ENCODE peak calls at places on chromosomes 3 and 15, in four cellular contexts. W is fibroblast of lung, P is spleen, F is pancreas. L is an unnamed sample.
A peak's percentile ranks its signal among the peaks of the same experiment; 100 is the strongest.

GRCh38 chr15:70436428-70436827 is 326.9 kb downstream of the UACA start:
- DNase-seq in W (no peak), P (no peak), F (no peak), L (no peak)

GRCh38 chr15:77031376-77032050 is 36.6 kb downstream of the PSTPIP1 start:
- DNase-seq in W (no peak), P (peak; percentile 90), F (peak; percentile 1), L (no peak)

GRCh38 chr3:128006061-128006470 is 46.2 kb upstream of the SEC61A1 start:
- DNase-seq in W (no peak), P (no peak), F (no peak), L (no peak)

GRCh38 chr3:46632792-46633191 is 20.5 kb downstream of the FAM240A start:
- DNase-seq in W (peak; percentile 76), P (no peak), F (no peak), L (peak; percentile 58)

GRCh38 chr15:28025413-28025812 is 73.7 kb downstream of the OCA2 start:
- DNase-seq in W (no peak), P (no peak), F (no peak), L (no peak)

GRCh38 chr3:185069583-185070030 is 83.3 kb downstream of the C3orf70 start:
- DNase-seq in W (no peak), P (no peak), F (no peak), L (no peak)

GRCh38 chr3:49769516-49769915 is 16.8 kb downstream of the IP6K1 start:
- DNase-seq in W (no peak), P (no peak), F (no peak), L (peak; percentile 41)

GRCh38 chr3:43995929-43996378 is 245.7 kb upstream of the TOPAZ1 start:
- DNase-seq in W (no peak), P (no peak), F (no peak), L (no peak)

GRCh38 chr3:124634210-124635168 is 95.8 kb upstream of the UMPS start:
- DNase-seq in W (no peak), P (no peak), F (no peak), L (no peak)

GRCh38 chr15:69107025-69107620 is 53.3 kb upstream of the GLCE start:
- DNase-seq in W (no peak), P (no peak), F (no peak), L (no peak)

GRCh38 chr15:54567408-54568040 is 589.3 kb downstream of the UNC13C start:
- DNase-seq in W (no peak), P (no peak), F (no peak), L (no peak)

GRCh38 chr3:170809021-170809974 is 60.7 kb downstream of the RPL22L1 start:
- DNase-seq in W (peak; percentile 83), P (no peak), F (no peak), L (peak; percentile 88)

GRCh38 chr15:40928975-40929729 is at the start of gene DLL4:
- DNase-seq in W (peak; percentile 52), P (peak; percentile 85), F (peak; percentile 49), L (peak; percentile 21)

GRCh38 chr3:190323241-190323617 is 983 bp upstream of the CLDN1 start:
- DNase-seq in W (no peak), P (no peak), F (peak; percentile 23), L (peak; percentile 24)

GRCh38 chr15:86362556-86362955 is 282.9 kb downstream of the AGBL1 start:
- DNase-seq in W (no peak), P (no peak), F (no peak), L (peak; percentile 2)

GRCh38 chr3:187841552-187841951 is 96.3 kb upstream of the BCL6 start:
- DNase-seq in W (no peak), P (no peak), F (no peak), L (peak; percentile 13)

GRCh38 chr3:35946121-35946856 is 307.0 kb downstream of the ARPP21 start:
- DNase-seq in W (peak; percentile 50), P (no peak), F (no peak), L (peak; percentile 46)
- TF ChIP-seq CTCF in W (peak; percentile 48), P (peak; percentile 8), F (no peak), L (peak; percentile 54)

GRCh38 chr15:66646799-66647198 is 55.2 kb upstream of the SMAD6 start:
- DNase-seq in W (no peak), P (no peak), F (no peak), L (peak; percentile 10)
- H3K4me3 ChIP-seq in W (no peak overlapping the region), P (no peak overlapping the region), F (no peak overlapping the region), L (no peak overlapping the region)

DNA sequence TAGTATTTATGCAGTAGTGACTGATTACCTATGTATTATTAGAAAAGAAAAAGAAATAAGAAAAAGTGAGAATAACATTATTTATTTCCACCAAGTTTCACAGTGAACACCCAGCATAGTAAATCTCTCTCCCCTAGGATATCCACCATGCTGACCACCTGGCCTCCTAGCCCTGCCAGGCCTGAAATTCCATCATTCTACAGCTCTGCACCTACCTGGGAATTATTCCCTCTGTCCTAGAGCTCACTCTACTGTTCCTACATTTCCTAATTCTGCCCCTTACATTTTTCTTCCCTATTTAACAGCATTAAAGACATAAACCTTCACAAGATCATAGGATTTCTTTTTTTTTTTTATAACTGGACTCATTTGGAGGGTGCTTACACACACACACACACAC is 525.3 kb upstream of the PPP2R3A start:
- DNase-seq in W (no peak), P (no peak), F (no peak), L (no peak)
- TF ChIP-seq CTCF in W (no peak), P (no peak), F (no peak), L (no peak)

GRCh38 chr3:120161902-120162301 is 67.7 kb upstream of the GSK3B start:
- DNase-seq in W (no peak), P (no peak), F (no peak), L (no peak)

GRCh38 chr3:120157681-120158080 is 63.4 kb upstream of the GSK3B start:
- DNase-seq in W (no peak), P (no peak), F (no peak), L (no peak)

GRCh38 chr3:120162400-120162799 is 68.2 kb upstream of the GSK3B start:
- DNase-seq in W (no peak), P (no peak), F (no peak), L (peak; percentile 68)

GRCh38 chr3:120157113-120157512 is 62.9 kb upstream of the GSK3B start:
- DNase-seq in W (no peak), P (no peak), F (no peak), L (no peak)

GRCh38 chr3:120160050-120160449 is 65.8 kb upstream of the GSK3B start:
- DNase-seq in W (peak; percentile 100), P (no peak), F (no peak), L (peak; percentile 99)
- H3K4me3 ChIP-seq in W (no peak overlapping the region), P (no peak overlapping the region), F (no peak overlapping the region), L (no peak overlapping the region)

DNA sequence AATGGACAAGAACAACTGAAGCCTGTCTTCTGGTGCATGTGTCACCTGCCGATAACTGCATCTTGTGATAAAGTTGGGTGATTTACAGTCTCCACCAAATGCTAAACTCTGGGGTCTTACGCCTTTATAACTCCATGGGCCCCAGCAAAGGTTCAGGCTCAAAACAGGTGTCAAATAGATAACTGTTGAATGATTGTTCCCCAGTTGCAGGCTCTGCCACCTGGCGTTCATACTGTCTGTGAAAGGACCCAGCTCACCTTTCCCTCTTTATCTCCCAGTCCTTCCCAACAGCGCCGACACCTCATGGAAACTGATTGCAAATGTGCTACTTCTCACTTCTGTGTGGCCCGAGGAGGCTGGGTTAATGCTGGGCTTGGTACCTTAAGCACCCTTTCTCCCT is 8.3 kb upstream of the SNX22 start:
- DNase-seq in W (no peak), P (no peak), F (no peak), L (no peak)
- TF ChIP-seq CTCF in W (no peak), P (no peak), F (no peak), L (no peak)

DNA sequence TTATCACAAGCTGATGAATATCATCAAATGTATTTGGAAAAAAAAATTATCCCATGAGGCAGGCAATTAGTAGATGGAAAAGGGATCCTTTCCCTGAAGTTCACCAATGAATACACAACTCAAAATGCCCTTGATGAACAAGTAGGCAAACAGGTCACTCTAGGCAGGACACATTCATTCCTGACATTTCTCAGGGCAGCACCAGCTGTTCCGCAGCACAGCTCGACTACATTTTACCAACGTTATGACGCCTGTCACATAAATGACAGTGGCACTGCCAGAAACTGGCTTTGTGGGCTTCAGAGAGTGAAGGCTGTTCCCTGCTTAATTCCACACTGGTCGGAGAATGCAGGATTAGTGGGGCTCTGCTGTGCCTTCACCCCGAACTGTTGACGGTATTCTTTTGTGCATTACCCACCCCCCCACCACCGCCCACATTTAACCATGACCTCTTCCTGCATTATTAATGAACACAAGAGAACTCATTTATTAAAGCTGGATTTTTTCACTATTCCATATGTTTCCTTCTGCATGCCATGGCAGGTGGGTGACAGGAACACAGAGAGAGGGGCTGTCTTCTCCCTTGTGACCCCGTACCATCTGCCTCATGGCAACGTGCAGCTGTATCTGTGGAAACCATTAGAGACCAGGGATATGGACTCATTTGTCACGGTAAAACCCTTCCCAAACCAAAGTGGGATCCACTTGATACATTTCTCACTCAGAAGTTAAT is 197.6 kb downstream of the PDZRN3 start:
- DNase-seq in W (no peak), P (no peak), F (no peak), L (no peak)
- H3K4me3 ChIP-seq in W (no peak overlapping the region), P (no peak overlapping the region), F (no peak overlapping the region), L (no peak overlapping the region)

DNA sequence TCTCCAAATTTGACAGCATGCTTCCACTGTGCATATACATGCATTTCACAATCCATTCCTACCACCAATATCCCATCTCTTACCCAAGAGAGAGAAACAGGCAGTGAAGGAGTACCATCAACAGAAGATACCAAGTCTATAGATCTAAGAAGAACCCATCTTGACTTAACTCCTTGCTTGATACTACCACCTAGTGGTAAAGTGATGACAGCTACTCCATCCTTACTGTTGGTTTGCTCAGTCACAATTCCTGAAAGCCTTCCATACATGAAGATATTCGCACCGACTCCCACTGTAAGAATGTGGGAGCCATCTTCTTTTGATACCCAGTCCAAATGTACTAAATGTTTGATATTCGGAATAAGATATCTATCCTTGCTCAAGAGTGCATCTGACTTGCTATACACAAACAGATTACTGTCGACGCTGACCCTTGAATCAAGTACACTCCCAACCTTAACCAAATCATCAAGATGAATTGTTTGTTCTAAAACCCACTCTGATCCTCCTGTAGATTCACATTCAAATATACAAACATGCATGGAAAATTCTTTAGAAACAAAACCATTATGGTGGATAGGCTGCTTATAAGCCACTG is 123.1 kb downstream of the DMXL2 start:
- DNase-seq in W (peak; percentile 66), P (no peak), F (no peak), L (peak; percentile 61)
- TF ChIP-seq CTCF in W (peak; percentile 78), P (peak; percentile 19), F (peak; percentile 37), L (peak; percentile 73)

GRCh38 chr3:10247679-10248183 is 528 bp upstream of the TATDN2 start:
- DNase-seq in W (no peak), P (peak; percentile 74), F (no peak), L (no peak)
- H3K4me3 ChIP-seq in W (peak overlapping the region; percentile 87), P (peak overlapping the region; percentile 93), F (peak overlapping the region; percentile 89), L (peak overlapping the region; percentile 56)